ENCODE peak calls at places on chromosomes 12 and 14, in four cellular contexts. One of them, this sample, is unnamed.

GRCh38 chr14:99602054-99602787 is 1.8 kb downstream of the CCDC85C start:
- DNase-seq in Calu3: peak
- DNase-seq in OCI-M1: peak
- DNase-seq in posterior cingulate gyrus: no peak
- DNase-seq in this sample: no peak

GRCh38 chr14:59919582-59920377 is at the start of gene LRRC9:
- DNase-seq in Calu3: no peak
- DNase-seq in OCI-M1: no peak
- DNase-seq in posterior cingulate gyrus: peak
- DNase-seq in this sample: no peak

GRCh38 chr14:52706286-52706685 is 714 bp upstream of the PSMC6 start:
- DNase-seq in Calu3: peak
- DNase-seq in OCI-M1: peak
- DNase-seq in posterior cingulate gyrus: no peak
- DNase-seq in this sample: no peak

GRCh38 chr12:6116481-6117021 is 7.9 kb downstream of the VWF start:
- DNase-seq in Calu3: no peak
- DNase-seq in OCI-M1: no peak
- DNase-seq in posterior cingulate gyrus: no peak
- DNase-seq in this sample: no peak

GRCh38 chr12:22037952-22038351 is 8.1 kb upstream of the CMAS start:
- DNase-seq in Calu3: no peak
- DNase-seq in OCI-M1: peak
- DNase-seq in posterior cingulate gyrus: no peak
- DNase-seq in this sample: no peak

GRCh38 chr14:105867961-105868599 is 341.7 kb downstream of the TMEM121 start:
- DNase-seq in Calu3: no peak
- DNase-seq in OCI-M1: no peak
- DNase-seq in posterior cingulate gyrus: no peak
- DNase-seq in this sample: no peak

GRCh38 chr12:2691001-2691339 is 103.8 kb upstream of the FKBP4 start:
- DNase-seq in Calu3: no peak
- DNase-seq in OCI-M1: peak
- DNase-seq in posterior cingulate gyrus: no peak
- DNase-seq in this sample: no peak

GRCh38 chr12:120497524-120498150 is 1.7 kb downstream of the DYNLL1 start:
- DNase-seq in Calu3: no peak
- DNase-seq in OCI-M1: no peak
- DNase-seq in posterior cingulate gyrus: no peak
- DNase-seq in this sample: no peak